ENCODE peak calls at places on chromosomes 3 and 15, in eight cellular contexts. I is fibroblast of the aortic adventitia; W is A172; K is activated naive CD4-positive, alpha-beta T cell; N is stimulated activated CD8-positive, alpha-beta memory T cell treated with anti-CD3 and anti-CD28 coated beads, Interleukin-2, amount 100 ng/mL, for 1 hour; P is memory B cell; O is renal cortical epithelial cell; C is omental fat pad. F is an unnamed sample.
A peak's percentile ranks its signal among the peaks of the same experiment; 100 is the strongest.

GRCh38 chr3:193145248-193145647 is 95.8 kb upstream of the PLAAT1 start:
- DNase-seq in K (no peak), I (no peak), P (no peak), C (no peak), N (no peak), O (no peak), W (no peak), F (no peak)

GRCh38 chr3:197186887-197187588 is 111.4 kb downstream of the DLG1 start:
- DNase-seq in C (no peak), K (no peak), O (peak; percentile 71), P (no peak), N (no peak), I (peak; percentile 76), W (peak; percentile 38), F (no peak)

GRCh38 chr3:183513046-183513706 is 42.3 kb downstream of the KLHL6 start:
- DNase-seq in K (peak; percentile 35), C (no peak), I (no peak), N (peak; percentile 19), O (no peak), P (peak; percentile 36), W (no peak), F (no peak)

GRCh38 chr3:169456900-169457299 is 206.6 kb downstream of the MECOM start:
- DNase-seq in I (no peak), N (no peak), P (no peak), K (no peak), O (no peak), W (no peak), C (no peak), F (no peak)

GRCh38 chr3:170848294-170848917 is 21.6 kb downstream of the RPL22L1 start:
- DNase-seq in I (peak; percentile 62), N (no peak), O (no peak), W (peak; percentile 14), P (no peak), K (no peak), C (no peak), F (no peak)

GRCh38 chr15:57114070-57114469 is 195.6 kb downstream of the TCF12 start:
- DNase-seq in W (no peak), O (peak; percentile 65), C (no peak), I (no peak), N (no peak), P (no peak), K (no peak), F (no peak)

GRCh38 chr15:66850078-66850991 is 148.3 kb downstream of the SMAD6 start:
- DNase-seq in N (no peak), C (no peak), O (no peak), W (no peak), I (no peak), K (no peak), P (no peak), F (no peak)

GRCh38 chr3:34365766-34366165 is 567.3 kb downstream of the PDCD6IP start:
- DNase-seq in I (no peak), K (no peak), N (no peak), P (no peak), O (no peak), W (no peak), C (no peak), F (no peak)

GRCh38 chr15:60612400-60613048 is 133.6 kb upstream of the ICE2 start:
- DNase-seq in W (no peak), I (peak; percentile 17), O (no peak), N (no peak), C (no peak), K (no peak), P (no peak), F (no peak)

GRCh38 chr3:164465172-164465571 is 613.1 kb downstream of the SI start:
- DNase-seq in K (no peak), I (peak; percentile 69), N (no peak), P (no peak), W (peak; percentile 74), O (no peak), C (no peak), F (no peak)

F was measured in esophagus squamous epithelium.